ENCODE peak calls at places on chromosome 4, in ten cellular contexts. U is stimulated activated CD8-positive, alpha-beta memory T cell treated with anti-CD3 and anti-CD28 coated beads, Interleukin-7, amount 100 ng/mL, for 4 hours; X is glutamatergic neuron; K is BJ; O is thoracic aorta; I is tibial artery; A is pancreas; J is hepatic stellate cell; F is AG09309; E is fibroblast of lung. P is an unnamed sample.

GRCh38 chr4:142161093-142161492 is 524.7 kb downstream of the IL15 start:
- DNase-seq in U (no peak), X (no peak), K (no peak), O (no peak), I (no peak), A (no peak), J (no peak), F (no peak), E (no peak), P (no peak)

GRCh38 chr4:6608758-6609414 is 31.6 kb upstream of the MRFAP1 start:
- DNase-seq in U (no peak), X (peak; percentile 44), K (no peak), O (no peak), I (no peak), A (no peak), J (no peak), F (no peak), E (no peak), P (no peak)

GRCh38 chr4:10061650-10062415 is 40.5 kb upstream of the SLC2A9 start:
- DNase-seq in U (no peak), X (no peak), K (no peak), O (no peak), I (no peak), A (no peak), J (no peak), F (no peak), E (no peak), P (no peak)

GRCh38 chr4:84493092-84493850 is 5.8 kb downstream of the NKX6-1 start:
- DNase-seq in U (no peak), X (peak; percentile 57), K (no peak), O (no peak), I (no peak), A (no peak), J (no peak), F (no peak), E (peak; percentile 34), P (no peak)

GRCh38 chr4:8645753-8646124 is 53.2 kb downstream of the CPZ start:
- DNase-seq in U (no peak), X (no peak), K (no peak), O (no peak), I (no peak), A (no peak), J (no peak), F (no peak), E (no peak), P (no peak)

GRCh38 chr4:146329042-146329716 is 114.8 kb downstream of the REELD1 start:
- DNase-seq in U (no peak), X (no peak), K (peak; percentile 62), O (no peak), I (no peak), A (no peak), J (peak; percentile 11), F (peak; percentile 46), E (peak; percentile 74), P (peak; percentile 62)

GRCh38 chr4:119041951-119042560 is 93.6 kb upstream of the MYOZ2 start:
- DNase-seq in U (peak; percentile 23), X (peak; percentile 33), K (no peak), O (no peak), I (peak; percentile 45), A (peak; percentile 38), J (peak; percentile 35), F (peak; percentile 45), E (peak; percentile 85), P (no peak)

GRCh38 chr4:7960790-7961655 is 21.4 kb upstream of the AFAP1 start:
- DNase-seq in U (peak; percentile 67), X (no peak), K (peak; percentile 95), O (peak; percentile 46), I (peak; percentile 65), A (peak; percentile 47), J (peak; percentile 89), F (peak; percentile 98), E (peak; percentile 99), P (no peak)

GRCh38 chr4:52883183-52883621 is 21.1 kb downstream of the RASL11B start:
- DNase-seq in U (no peak), X (no peak), K (no peak), O (no peak), I (no peak), A (no peak), J (no peak), F (no peak), E (no peak), P (no peak)

GRCh38 chr4:187204389-187204920 is 480.8 kb upstream of the FAT1 start:
- DNase-seq in U (no peak), X (no peak), K (no peak), O (no peak), I (no peak), A (no peak), J (no peak), F (no peak), E (no peak), P (no peak)

GRCh38 chr4:183783933-183784622 is 121.0 kb upstream of the STOX2 start:
- DNase-seq in U (no peak), X (no peak), K (no peak), O (no peak), I (peak; percentile 50), A (no peak), J (no peak), F (peak; percentile 47), E (peak; percentile 56), P (no peak)

GRCh38 chr4:123599061-123599919 is 202.7 kb downstream of the SPRY1 start:
- DNase-seq in U (no peak), X (no peak), K (no peak), O (no peak), I (no peak), A (no peak), J (no peak), F (peak; percentile 54), E (peak; percentile 81), P (no peak)

GRCh38 chr4:114364857-114365256 is 233.8 kb upstream of the UGT8 start:
- DNase-seq in U (no peak), X (no peak), K (peak; percentile 77), O (no peak), I (no peak), A (no peak), J (peak; percentile 48), F (peak; percentile 45), E (peak; percentile 56), P (no peak)

GRCh38 chr4:6984611-6985115 is 58.5 kb upstream of the TADA2B start:
- DNase-seq in U (no peak), X (peak; percentile 52), K (no peak), O (no peak), I (no peak), A (no peak), J (no peak), F (no peak), E (no peak), P (no peak)

GRCh38 chr4:112075129-112075753 is 70.0 kb upstream of the FAM241A start:
- DNase-seq in U (no peak), X (no peak), K (no peak), O (no peak), I (no peak), A (no peak), J (peak; percentile 48), F (no peak), E (peak; percentile 66), P (peak; percentile 4)

GRCh38 chr4:40254961-40255721 is 58.3 kb downstream of the RHOH start:
- DNase-seq in U (no peak), X (no peak), K (no peak), O (no peak), I (no peak), A (no peak), J (no peak), F (no peak), E (peak; percentile 81), P (peak; percentile 41)

GRCh38 chr4:82787342-82787741 is 11.3 kb downstream of the SCD5 start:
- DNase-seq in U (no peak), X (no peak), K (no peak), O (no peak), I (no peak), A (no peak), J (no peak), F (no peak), E (no peak), P (no peak)

GRCh38 chr4:91212140-91212681 is 1085.0 kb downstream of the CCSER1 start:
- DNase-seq in U (no peak), X (no peak), K (no peak), O (no peak), I (no peak), A (no peak), J (no peak), F (no peak), E (no peak), P (no peak)

GRCh38 chr4:3702551-3703221 is 63.5 kb upstream of the ADRA2C start:
- DNase-seq in U (no peak), X (no peak), K (no peak), O (no peak), I (no peak), A (no peak), J (no peak), F (no peak), E (no peak), P (no peak)

GRCh38 chr4:76526585-76526990 is 91.6 kb downstream of the SHROOM3 start:
- DNase-seq in U (no peak), X (no peak), K (no peak), O (no peak), I (no peak), A (peak; percentile 53), J (no peak), F (no peak), E (no peak), P (no peak)

GRCh38 chr4:72424006-72424405 is 145.0 kb downstream of the ADAMTS3 start:
- DNase-seq in U (no peak), X (no peak), K (no peak), O (no peak), I (no peak), A (no peak), J (no peak), F (no peak), E (no peak), P (no peak)

GRCh38 chr4:33628296-33628695 is 2616.0 kb downstream of the ARAP2 start:
- DNase-seq in U (no peak), X (no peak), K (no peak), O (no peak), I (no peak), A (no peak), J (no peak), F (no peak), E (no peak), P (no peak)

GRCh38 chr4:183747931-183748664 is 89.0 kb downstream of the TRAPPC11 start:
- DNase-seq in U (no peak), X (no peak), K (no peak), O (no peak), I (no peak), A (no peak), J (no peak), F (no peak), E (no peak), P (no peak)

GRCh38 chr4:110165382-110166285 is 32.8 kb downstream of the ELOVL6 start:
- DNase-seq in U (peak; percentile 58), X (no peak), K (peak; percentile 19), O (no peak), I (no peak), A (no peak), J (peak; percentile 27), F (peak; percentile 38), E (peak; percentile 50), P (no peak)

GRCh38 chr4:140743194-140743931 is 12.8 kb downstream of the TBC1D9 start:
- DNase-seq in U (no peak), X (no peak), K (no peak), O (no peak), I (no peak), A (no peak), J (no peak), F (no peak), E (no peak), P (no peak)

GRCh38 chr4:19532120-19532848 is 719.4 kb upstream of the SLIT2 start:
- DNase-seq in U (no peak), X (no peak), K (no peak), O (no peak), I (no peak), A (no peak), J (no peak), F (no peak), E (no peak), P (peak; percentile 7)

GRCh38 chr4:117385531-117385930 is 300.2 kb upstream of the TRAM1L1 start:
- DNase-seq in U (no peak), X (no peak), K (no peak), O (no peak), I (no peak), A (no peak), J (no peak), F (no peak), E (no peak), P (no peak)

GRCh38 chr4:55330241-55330640 is 15.8 kb upstream of the SRD5A3 start:
- DNase-seq in U (no peak), X (no peak), K (no peak), O (no peak), I (no peak), A (no peak), J (no peak), F (no peak), E (no peak), P (no peak)